ENCODE peak calls at places on chromosomes 6 and 20, in nine cellular contexts. One of them, this sample, is unnamed.

GRCh38 chr6:107670792-107671199 is 153.3 kb downstream of the SCML4 start:
- DNase-seq in NCI-H82: peak
- DNase-seq in effector CD4-positive, alpha-beta T cell: no peak
- DNase-seq in activated CD4-positive, alpha-beta T cell treated with anti-CD3 and anti-CD28 coated beads, Interleukin-2, amount 50 U/mL, for 1 hour: no peak
- DNase-seq in HCT116: no peak
- DNase-seq in GM13977: no peak
- DNase-seq in memory B cell: peak
- DNase-seq in mucosa of gallbladder: peak
- DNase-seq in RPMI8226: peak
- DNase-seq in this sample: peak

GRCh38 chr6:25351485-25351884 is 72.3 kb downstream of the CARMIL1 start:
- DNase-seq in NCI-H82: no peak
- DNase-seq in HCT116: no peak
- DNase-seq in GM13977: no peak
- DNase-seq in memory B cell: no peak
- DNase-seq in activated CD4-positive, alpha-beta T cell treated with anti-CD3 and anti-CD28 coated beads, Interleukin-2, amount 50 U/mL, for 1 hour: no peak
- DNase-seq in RPMI8226: no peak
- DNase-seq in effector CD4-positive, alpha-beta T cell: no peak
- DNase-seq in mucosa of gallbladder: no peak
- DNase-seq in this sample: no peak

GRCh38 chr20:1503564-1504227 is 12.5 kb upstream of the SIRPB2 start:
- DNase-seq in mucosa of gallbladder: peak
- DNase-seq in GM13977: peak
- DNase-seq in effector CD4-positive, alpha-beta T cell: peak
- DNase-seq in NCI-H82: peak
- DNase-seq in activated CD4-positive, alpha-beta T cell treated with anti-CD3 and anti-CD28 coated beads, Interleukin-2, amount 50 U/mL, for 1 hour: peak
- DNase-seq in memory B cell: peak
- DNase-seq in HCT116: peak
- DNase-seq in RPMI8226: peak
- DNase-seq in this sample: peak

GRCh38 chr6:1574895-1575212 is 34.9 kb upstream of the FOXC1 start:
- DNase-seq in RPMI8226: no peak
- DNase-seq in HCT116: no peak
- DNase-seq in effector CD4-positive, alpha-beta T cell: no peak
- DNase-seq in GM13977: no peak
- DNase-seq in memory B cell: no peak
- DNase-seq in activated CD4-positive, alpha-beta T cell treated with anti-CD3 and anti-CD28 coated beads, Interleukin-2, amount 50 U/mL, for 1 hour: no peak
- DNase-seq in NCI-H82: peak
- DNase-seq in mucosa of gallbladder: no peak
- DNase-seq in this sample: no peak

GRCh38 chr6:20918868-20919267 is 384.6 kb downstream of the CDKAL1 start:
- DNase-seq in activated CD4-positive, alpha-beta T cell treated with anti-CD3 and anti-CD28 coated beads, Interleukin-2, amount 50 U/mL, for 1 hour: no peak
- DNase-seq in NCI-H82: no peak
- DNase-seq in HCT116: no peak
- DNase-seq in mucosa of gallbladder: no peak
- DNase-seq in RPMI8226: no peak
- DNase-seq in effector CD4-positive, alpha-beta T cell: no peak
- DNase-seq in GM13977: peak
- DNase-seq in memory B cell: no peak
- DNase-seq in this sample: no peak

GRCh38 chr6:5989141-5989723 is 17.5 kb downstream of the NRN1 start:
- DNase-seq in GM13977: no peak
- DNase-seq in NCI-H82: no peak
- DNase-seq in HCT116: no peak
- DNase-seq in RPMI8226: no peak
- DNase-seq in activated CD4-positive, alpha-beta T cell treated with anti-CD3 and anti-CD28 coated beads, Interleukin-2, amount 50 U/mL, for 1 hour: no peak
- DNase-seq in mucosa of gallbladder: no peak
- DNase-seq in effector CD4-positive, alpha-beta T cell: no peak
- DNase-seq in memory B cell: no peak
- DNase-seq in this sample: no peak

GRCh38 chr6:14804444-14805210 is 441.2 kb upstream of the JARID2 start:
- DNase-seq in HCT116: no peak
- DNase-seq in RPMI8226: peak
- DNase-seq in NCI-H82: peak
- DNase-seq in memory B cell: no peak
- DNase-seq in mucosa of gallbladder: peak
- DNase-seq in GM13977: no peak
- DNase-seq in activated CD4-positive, alpha-beta T cell treated with anti-CD3 and anti-CD28 coated beads, Interleukin-2, amount 50 U/mL, for 1 hour: no peak
- DNase-seq in effector CD4-positive, alpha-beta T cell: no peak
- DNase-seq in this sample: peak

GRCh38 chr6:72968704-72969103 is 256.6 kb downstream of the KHDC1L start:
- DNase-seq in mucosa of gallbladder: no peak
- DNase-seq in RPMI8226: no peak
- DNase-seq in activated CD4-positive, alpha-beta T cell treated with anti-CD3 and anti-CD28 coated beads, Interleukin-2, amount 50 U/mL, for 1 hour: no peak
- DNase-seq in HCT116: peak
- DNase-seq in NCI-H82: no peak
- DNase-seq in GM13977: no peak
- DNase-seq in effector CD4-positive, alpha-beta T cell: no peak
- DNase-seq in memory B cell: no peak
- DNase-seq in this sample: no peak

GRCh38 chr20:37836926-37837325 is 66.0 kb upstream of the VSTM2L start:
- DNase-seq in RPMI8226: no peak
- DNase-seq in HCT116: no peak
- DNase-seq in effector CD4-positive, alpha-beta T cell: no peak
- DNase-seq in NCI-H82: no peak
- DNase-seq in mucosa of gallbladder: no peak
- DNase-seq in activated CD4-positive, alpha-beta T cell treated with anti-CD3 and anti-CD28 coated beads, Interleukin-2, amount 50 U/mL, for 1 hour: no peak
- DNase-seq in GM13977: no peak
- DNase-seq in memory B cell: no peak
- DNase-seq in this sample: no peak

GRCh38 chr6:98986216-98986615 is 38.5 kb upstream of the FBXL4 start:
- DNase-seq in activated CD4-positive, alpha-beta T cell treated with anti-CD3 and anti-CD28 coated beads, Interleukin-2, amount 50 U/mL, for 1 hour: no peak
- DNase-seq in memory B cell: no peak
- DNase-seq in HCT116: no peak
- DNase-seq in NCI-H82: no peak
- DNase-seq in mucosa of gallbladder: no peak
- DNase-seq in effector CD4-positive, alpha-beta T cell: no peak
- DNase-seq in GM13977: no peak
- DNase-seq in RPMI8226: no peak
- DNase-seq in this sample: no peak